ENCODE peak calls at places on chromosomes 7 and 10, in ten cellular contexts. C is colonic mucosa, W is SK-N-SH, I is heart right ventricle, K is A549, T is cardiac muscle cell, Y is OCI-LY7, G is kidney, S is IMR-90, H is uterus. B is an unnamed sample.

GRCh38 chr10:107653832-107654287 is 489.4 kb upstream of the SORCS1 start:
- DNase-seq in C (peak; percentile 34), W (no peak), I (no peak), K (no peak), T (peak; percentile 62), Y (no peak), G (no peak), S (peak; percentile 5), H (no peak), B (peak; percentile 70)

GRCh38 chr7:151247611-151248176 is 800 bp downstream of the SMARCD3 start:
- DNase-seq in C (no peak), W (no peak), I (no peak), K (no peak), T (no peak), Y (no peak), G (peak; percentile 85), S (no peak), H (no peak), B (no peak)

GRCh38 chr10:18918545-18918944 is 130.1 kb upstream of the MALRD1 start:
- DNase-seq in C (no peak), W (no peak), I (no peak), K (peak; percentile 24), T (peak; percentile 5), Y (no peak), G (no peak), S (peak; percentile 98), H (no peak), B (peak; percentile 41)

GRCh38 chr10:72316748-72317435 is 37.8 kb downstream of the DNAJB12 start:
- DNase-seq in C (peak; percentile 88), W (peak; percentile 79), I (peak; percentile 76), K (peak; percentile 54), T (no peak), Y (peak; percentile 74), G (peak; percentile 90), S (no peak), H (no peak), B (no peak)

GRCh38 chr10:70232859-70233108 is 445 bp downstream of the PPA1 start:
- DNase-seq in C (no peak), W (no peak), I (no peak), K (no peak), T (no peak), Y (no peak), G (no peak), S (no peak), H (no peak), B (no peak)

GRCh38 chr10:454860-455259 is 234.6 kb downstream of the DIP2C start:
- DNase-seq in C (no peak), W (no peak), I (no peak), K (peak; percentile 79), T (peak; percentile 92), Y (no peak), G (peak; percentile 82), S (peak; percentile 92), H (peak; percentile 48), B (peak; percentile 85)

GRCh38 chr10:78868048-78868447 is 200.7 kb upstream of the ZMIZ1 start:
- DNase-seq in C (peak; percentile 11), W (no peak), I (no peak), K (no peak), T (no peak), Y (no peak), G (no peak), S (no peak), H (no peak), B (no peak)

GRCh38 chr7:70372768-70373241 is 759.1 kb upstream of the GALNT17 start:
- DNase-seq in C (no peak), W (no peak), I (no peak), K (no peak), T (no peak), Y (no peak), G (no peak), S (no peak), H (peak; percentile 51), B (no peak)

GRCh38 chr7:56062382-56062781 is 1.7 kb upstream of the SUMF2 start:
- DNase-seq in C (no peak), W (no peak), I (no peak), K (no peak), T (peak; percentile 71), Y (no peak), G (no peak), S (peak; percentile 89), H (no peak), B (no peak)

GRCh38 chr10:91907033-91907594 is 2.2 kb downstream of the FGFBP3 start:
- DNase-seq in C (no peak), W (no peak), I (no peak), K (no peak), T (no peak), Y (no peak), G (no peak), S (no peak), H (no peak), B (no peak)

GRCh38 chr7:158473238-158473637 is 114.4 kb downstream of the PTPRN2 start:
- DNase-seq in C (no peak), W (no peak), I (no peak), K (no peak), T (no peak), Y (no peak), G (peak; percentile 54), S (no peak), H (no peak), B (no peak)
- H3K9me3 ChIP-seq in C (no peaks in the 10 kb centered on the region), W (no peaks in the 10 kb centered on the region), I (no peaks in the 10 kb centered on the region), K (no peaks in the 10 kb centered on the region), T (no peaks in the 10 kb centered on the region), Y (no peaks in the 10 kb centered on the region), G (no peaks in the 10 kb centered on the region), S (peaks cover 56% of the 10 kb centered on the region), H (no peaks in the 10 kb centered on the region), B (peaks cover 21% of the 10 kb centered on the region)

DNA sequence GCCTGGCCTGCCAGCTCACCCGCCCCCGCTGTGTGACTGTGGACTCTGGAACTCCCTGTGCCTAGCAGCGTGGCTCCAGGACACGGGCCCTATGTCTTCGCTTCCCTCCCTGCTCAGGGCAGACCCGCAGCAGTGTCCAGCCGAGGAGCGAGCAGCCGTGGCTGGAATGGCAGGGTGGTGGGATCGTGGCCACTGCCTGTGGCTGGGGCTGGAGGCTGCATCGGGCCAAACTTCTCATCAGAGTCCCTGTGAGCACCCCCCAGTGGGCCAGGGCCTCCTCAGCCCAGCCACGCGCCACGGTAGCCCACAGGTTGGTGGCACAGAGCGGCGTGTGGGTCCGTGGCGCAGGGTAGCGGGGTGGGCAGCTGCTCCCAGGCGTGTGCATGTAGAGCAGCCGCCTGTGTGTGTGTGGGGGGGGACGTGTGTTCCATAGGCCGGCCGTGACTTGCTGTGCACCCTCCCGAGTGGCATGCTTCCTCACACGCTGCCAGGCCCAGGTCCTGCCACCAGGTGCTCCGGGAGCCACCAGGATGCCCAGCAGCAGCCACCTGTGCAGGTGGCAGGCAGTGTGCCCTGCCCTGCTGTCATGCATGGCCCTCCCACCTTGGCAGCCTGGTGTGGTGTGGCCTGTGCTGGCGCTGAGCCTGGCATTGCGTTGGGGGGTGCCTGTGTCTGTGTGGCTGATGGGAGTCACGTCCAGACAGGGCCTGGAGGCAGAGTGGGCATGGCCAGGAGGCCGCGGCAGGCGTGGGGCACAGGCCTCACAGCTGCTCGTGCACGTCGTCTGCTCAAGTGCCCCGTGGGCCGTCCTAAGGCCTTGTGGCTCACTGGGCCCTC is 8.4 kb downstream of the TTYH3 start:
- DNase-seq in C (no peak), W (peak; percentile 80), I (no peak), K (no peak), T (no peak), Y (no peak), G (peak; percentile 95), S (no peak), H (peak; percentile 26), B (peak; percentile 34)
- H3K4me1 ChIP-seq in C (no peaks in the 10 kb centered on the region), W (peaks cover 91% of the 10 kb centered on the region), I (peaks cover 30% of the 10 kb centered on the region), K (peaks cover 32% of the 10 kb centered on the region), T (peaks cover 46% of the 10 kb centered on the region), Y (peaks cover 56% of the 10 kb centered on the region), G (peaks cover 30% of the 10 kb centered on the region), S (peaks cover 64% of the 10 kb centered on the region), H (peaks cover 28% of the 10 kb centered on the region), B (peaks cover 22% of the 10 kb centered on the region)

GRCh38 chr7:17971392-17971791 is 31.1 kb upstream of the SNX13 start:
- DNase-seq in C (no peak), W (no peak), I (no peak), K (no peak), T (peak; percentile 48), Y (no peak), G (no peak), S (peak; percentile 33), H (no peak), B (no peak)
- TF ChIP-seq CTCF in C (no peak), W (peak; percentile 63), I (peak; percentile 42), K (peak; percentile 31), T (peak; percentile 20), Y (peak; percentile 29), G (no peak), S (peak; percentile 46), H (no peak), B (peak; percentile 17)

GRCh38 chr7:213324-213993 is 21.1 kb downstream of the FAM20C start:
- DNase-seq in C (no peak), W (no peak), I (no peak), K (no peak), T (no peak), Y (no peak), G (no peak), S (no peak), H (no peak), B (no peak)
- H3K9me3 ChIP-seq in C (no peaks in the 10 kb centered on the region), W (no peaks in the 10 kb centered on the region), I (no peaks in the 10 kb centered on the region), K (no peaks in the 10 kb centered on the region), T (no peaks in the 10 kb centered on the region), Y (no peaks in the 10 kb centered on the region), G (no peaks in the 10 kb centered on the region), S (no peaks in the 10 kb centered on the region), H (no peaks in the 10 kb centered on the region), B (no peaks in the 10 kb centered on the region)

GRCh38 chr7:26948617-26949118 is 84.3 kb upstream of the SKAP2 start:
- DNase-seq in C (no peak), W (no peak), I (no peak), K (no peak), T (no peak), Y (no peak), G (no peak), S (no peak), H (no peak), B (peak; percentile 91)

GRCh38 chr7:26949319-26949718 is 84.9 kb upstream of the SKAP2 start:
- DNase-seq in C (no peak), W (no peak), I (no peak), K (no peak), T (no peak), Y (no peak), G (no peak), S (no peak), H (no peak), B (no peak)

GRCh38 chr7:26954929-26955328 is 90.5 kb upstream of the SKAP2 start:
- DNase-seq in C (no peak), W (no peak), I (no peak), K (no peak), T (no peak), Y (no peak), G (no peak), S (no peak), H (no peak), B (no peak)

GRCh38 chr7:26955516-26955915 is 91.1 kb upstream of the SKAP2 start:
- DNase-seq in C (no peak), W (no peak), I (no peak), K (no peak), T (no peak), Y (no peak), G (no peak), S (no peak), H (no peak), B (no peak)

DNA sequence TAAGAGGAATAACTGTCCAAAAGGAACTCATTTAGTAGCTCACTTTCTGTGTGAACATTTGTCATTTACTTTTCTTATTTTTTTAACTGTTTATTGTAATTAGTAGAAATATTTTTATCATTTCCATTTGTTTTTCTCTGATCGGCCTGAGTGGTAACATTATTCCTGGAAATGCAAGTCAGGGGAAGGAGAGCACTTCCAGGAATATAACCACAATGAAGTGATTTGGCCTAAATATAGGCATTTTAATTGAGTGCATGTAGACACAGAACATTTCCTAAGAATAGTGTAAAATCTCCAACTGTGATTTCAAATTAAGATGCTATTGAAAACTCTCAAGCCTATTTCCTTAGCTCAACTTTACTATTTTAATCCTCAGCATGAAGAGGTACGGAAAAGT is 86.5 kb upstream of the SKAP2 start:
- DNase-seq in C (no peak), W (no peak), I (no peak), K (no peak), T (no peak), Y (no peak), G (no peak), S (no peak), H (no peak), B (no peak)
- H3K4me1 ChIP-seq in C (no peaks in the 10 kb centered on the region), W (no peaks in the 10 kb centered on the region), I (no peaks in the 10 kb centered on the region), K (peaks cover 10% of the 10 kb centered on the region), T (peaks cover 7% of the 10 kb centered on the region), Y (no peaks in the 10 kb centered on the region), G (no peaks in the 10 kb centered on the region), S (no peaks in the 10 kb centered on the region), H (no peaks in the 10 kb centered on the region), B (peaks cover 16% of the 10 kb centered on the region)

B was measured in mammary epithelial cell.